ENCODE peak calls at places on chromosomes 1 and 21, in nine cellular contexts. Y is astrocyte, B is uterus, D is heart right ventricle, N is HCT116, G is dorsolateral prefrontal cortex, C is nephron progenitor cell, F is keratinocyte, T is HFFc6. S is an unnamed sample.

GRCh38 chr1:229843627-229844238 is 217.7 kb downstream of the URB2 start:
- DNase-seq in N (peak), T (peak), C (no peak), G (peak), F (no peak), Y (no peak), B (peak), D (peak), S (no peak)

GRCh38 chr1:229894535-229894934 is 172.5 kb upstream of the GALNT2 start:
- DNase-seq in Y (no peak), N (no peak), B (no peak), G (no peak), F (no peak), T (no peak), D (no peak), C (no peak), S (no peak)

GRCh38 chr1:2248854-2249558 is 20.9 kb downstream of the SKI start:
- DNase-seq in D (no peak), F (no peak), Y (no peak), T (no peak), N (no peak), G (no peak), B (no peak), C (no peak), S (no peak)

GRCh38 chr1:15939181-15940109 is 36.5 kb downstream of the ZBTB17 start:
- DNase-seq in G (no peak), D (no peak), F (no peak), B (no peak), T (peak), Y (no peak), N (no peak), C (no peak), S (no peak)

GRCh38 chr1:29650041-29650400 is 413.7 kb downstream of the PTPRU start:
- DNase-seq in B (no peak), Y (no peak), C (no peak), G (no peak), F (no peak), T (no peak), N (no peak), D (no peak), S (no peak)

GRCh38 chr1:160373696-160374095 is 6.8 kb downstream of the NHLH1 start:
- DNase-seq in G (no peak), C (no peak), D (no peak), Y (no peak), B (no peak), F (no peak), T (no peak), N (no peak), S (no peak)

GRCh38 chr1:85623061-85623471 is 42.5 kb downstream of the CCN1 start:
- DNase-seq in D (no peak), F (no peak), C (no peak), N (no peak), Y (peak), G (no peak), B (no peak), T (peak), S (no peak)

GRCh38 chr1:43887748-43888147 is 45.9 kb upstream of the ARTN start:
- DNase-seq in C (no peak), F (no peak), B (no peak), N (no peak), G (no peak), T (no peak), Y (no peak), D (no peak), S (no peak)

GRCh38 chr1:198275598-198275997 is 118.8 kb downstream of the NEK7 start:
- DNase-seq in Y (no peak), N (no peak), F (no peak), D (no peak), G (no peak), C (no peak), T (no peak), B (no peak), S (no peak)

GRCh38 chr1:224894915-224895314 is 34.6 kb upstream of the DNAH14 start:
- DNase-seq in N (peak), B (no peak), D (no peak), T (peak), F (no peak), Y (peak), C (no peak), G (no peak), S (no peak)

GRCh38 chr1:1678581-1679380 is 13.8 kb downstream of the SLC35E2B start:
- DNase-seq in D (no peak), G (no peak), F (no peak), C (no peak), Y (no peak), T (no peak), B (no peak), N (no peak), S (no peak)

GRCh38 chr1:27394925-27395324 is 2.5 kb downstream of the GPR3 start:
- DNase-seq in F (no peak), T (peak), Y (no peak), D (no peak), C (no peak), N (no peak), G (no peak), B (no peak), S (no peak)

GRCh38 chr1:31062867-31063380 is 2.6 kb downstream of the PUM1 start:
- DNase-seq in N (no peak), B (no peak), Y (no peak), G (no peak), C (no peak), D (no peak), T (no peak), F (no peak), S (no peak)

GRCh38 chr1:95614197-95614596 is 380.2 kb downstream of the RWDD3 start:
- DNase-seq in C (no peak), T (no peak), Y (no peak), G (no peak), F (no peak), N (no peak), D (no peak), B (no peak), S (no peak)

GRCh38 chr1:26541816-26542711 is 12.5 kb downstream of the RPS6KA1 start:
- DNase-seq in T (no peak), C (peak), Y (no peak), G (peak), B (peak), F (peak), D (peak), N (no peak), S (no peak)

GRCh38 chr21:28089599-28090421 is 902.9 kb downstream of the LTN1 start:
- DNase-seq in F (no peak), B (no peak), G (no peak), Y (no peak), N (no peak), T (no peak), D (no peak), C (no peak), S (no peak)

GRCh38 chr1:2523191-2523890 is 3.1 kb downstream of the PANK4 start:
- DNase-seq in C (no peak), Y (no peak), T (no peak), G (no peak), B (no peak), N (no peak), D (no peak), F (no peak), S (no peak)

GRCh38 chr1:1779691-1780597 is 1.7 kb upstream of the NADK start:
- DNase-seq in N (no peak), F (no peak), G (no peak), D (peak), T (no peak), B (no peak), C (no peak), Y (peak), S (no peak)

GRCh38 chr1:63868220-63868897 is 94.5 kb downstream of the ROR1 start:
- DNase-seq in N (peak), F (peak), B (peak), T (peak), G (no peak), Y (peak), D (no peak), C (no peak), S (no peak)

GRCh38 chr1:15065736-15066135 is 87.8 kb upstream of the TMEM51 start:
- DNase-seq in N (no peak), C (no peak), B (no peak), G (no peak), Y (no peak), D (no peak), F (no peak), T (no peak), S (no peak)

GRCh38 chr1:22038036-22038435 is 14.5 kb upstream of the CDC42 start:
- DNase-seq in Y (no peak), G (no peak), N (no peak), D (peak), B (no peak), C (no peak), T (no peak), F (no peak), S (no peak)

GRCh38 chr1:58460469-58460868 is 86.1 kb downstream of the OMA1 start:
- DNase-seq in B (no peak), G (no peak), Y (no peak), D (no peak), F (no peak), N (no peak), C (peak), T (peak), S (no peak)

GRCh38 chr1:16048573-16049189 is 5.1 kb downstream of the CLCNKB start:
- DNase-seq in F (no peak), N (no peak), B (peak), Y (peak), C (peak), D (peak), G (no peak), T (no peak), S (peak)

GRCh38 chr1:214427871-214428277 is 123.5 kb downstream of the PTPN14 start:
- DNase-seq in C (no peak), T (peak), N (peak), D (no peak), F (peak), B (no peak), Y (peak), G (no peak), S (no peak)

GRCh38 chr21:15449556-15449955 is 280.2 kb upstream of the USP25 start:
- DNase-seq in F (no peak), N (no peak), C (no peak), T (no peak), G (no peak), D (no peak), B (no peak), Y (no peak), S (no peak)

GRCh38 chr1:84619383-84620093 is 45.3 kb upstream of the CTBS start:
- DNase-seq in G (no peak), D (no peak), B (peak), Y (peak), T (peak), C (no peak), N (peak), F (no peak), S (no peak)

GRCh38 chr21:30193201-30193600 is 22.7 kb downstream of the CLDN8 start:
- DNase-seq in N (no peak), T (no peak), B (no peak), Y (no peak), F (no peak), G (no peak), C (no peak), D (no peak), S (no peak)

GRCh38 chr21:37552496-37553399 is 186.2 kb downstream of the DYRK1A start:
- DNase-seq in Y (no peak), F (no peak), N (no peak), G (no peak), B (no peak), T (no peak), D (peak), C (no peak), S (no peak)

GRCh38 chr1:97943354-97943753 is 22.5 kb upstream of the DPYD start:
- DNase-seq in T (peak), B (no peak), Y (peak), G (no peak), D (no peak), C (no peak), F (no peak), N (no peak), S (no peak)

GRCh38 chr1:156146749-156147405 is 6.5 kb upstream of the SEMA4A start:
- DNase-seq in G (peak), N (no peak), C (no peak), Y (no peak), T (no peak), D (peak), F (no peak), B (no peak), S (no peak)

DNA sequence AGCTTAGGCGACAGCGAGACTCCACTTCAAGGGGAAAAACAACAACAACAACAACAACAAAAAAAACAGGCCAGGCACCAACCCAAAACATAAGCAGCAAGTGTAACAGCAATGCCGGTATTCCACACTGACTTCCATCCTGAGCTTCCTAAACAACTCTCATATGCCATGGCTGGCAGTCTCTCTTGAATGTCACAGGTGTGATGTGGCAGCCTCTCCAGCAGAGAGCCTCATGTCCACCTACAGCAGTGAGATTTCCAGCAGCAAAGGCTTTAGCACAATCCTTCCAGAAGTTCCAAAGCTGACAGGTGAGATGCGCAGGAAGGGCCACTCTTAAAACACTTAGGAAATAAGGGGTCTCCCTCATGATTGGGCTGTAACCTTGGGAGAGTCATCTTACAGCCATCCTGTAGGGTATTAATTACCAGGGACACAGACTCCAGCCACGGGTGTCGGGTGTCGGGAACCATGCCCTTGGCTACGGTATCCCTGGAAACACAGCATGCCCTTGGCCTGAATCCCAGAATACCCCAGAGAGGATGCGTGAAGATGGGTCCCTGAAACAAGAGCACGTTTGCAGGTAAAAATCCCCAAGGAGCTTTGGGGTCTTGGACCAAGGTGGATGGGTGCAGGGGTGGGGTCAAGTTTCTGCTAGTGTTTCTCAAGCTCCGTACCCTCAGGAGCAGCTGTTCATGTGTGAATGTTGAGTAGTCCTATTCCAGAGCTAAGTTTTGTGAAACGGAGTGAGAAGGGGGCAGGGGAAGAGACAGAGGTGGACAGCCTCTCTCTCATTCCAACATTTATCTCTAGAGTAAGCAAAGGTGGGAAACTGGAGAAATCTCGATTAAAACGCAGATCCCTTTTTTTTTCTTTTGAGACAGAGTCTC is 31.4 kb downstream of the CLSTN1 start:
- DNase-seq in N (no peak), T (no peak), G (no peak), B (no peak), D (no peak), Y (peak), F (no peak), C (peak), S (no peak)
- TF ChIP-seq CTCF in N (no peak), T (no peak), G (no peak), B (no peak), D (no peak), Y (no peak), F (no peak), C (no peak), S (peak)

GRCh38 chr1:166489356-166489669 is 322.5 kb upstream of the FAM78B start:
- DNase-seq in D (no peak), C (no peak), B (no peak), T (no peak), N (no peak), G (no peak), Y (no peak), F (no peak), S (no peak)

GRCh38 chr1:166485620-166486019 is 318.8 kb upstream of the FAM78B start:
- DNase-seq in Y (peak), D (no peak), B (no peak), C (no peak), N (no peak), F (no peak), G (no peak), T (peak), S (no peak)

GRCh38 chr1:166484471-166484870 is 317.7 kb upstream of the FAM78B start:
- DNase-seq in D (no peak), C (no peak), T (no peak), F (no peak), G (no peak), Y (no peak), N (no peak), B (no peak), S (no peak)

GRCh38 chr1:166488327-166488726 is 321.5 kb upstream of the FAM78B start:
- DNase-seq in Y (no peak), G (no peak), N (no peak), T (no peak), C (no peak), B (no peak), F (no peak), D (no peak), S (no peak)

DNA sequence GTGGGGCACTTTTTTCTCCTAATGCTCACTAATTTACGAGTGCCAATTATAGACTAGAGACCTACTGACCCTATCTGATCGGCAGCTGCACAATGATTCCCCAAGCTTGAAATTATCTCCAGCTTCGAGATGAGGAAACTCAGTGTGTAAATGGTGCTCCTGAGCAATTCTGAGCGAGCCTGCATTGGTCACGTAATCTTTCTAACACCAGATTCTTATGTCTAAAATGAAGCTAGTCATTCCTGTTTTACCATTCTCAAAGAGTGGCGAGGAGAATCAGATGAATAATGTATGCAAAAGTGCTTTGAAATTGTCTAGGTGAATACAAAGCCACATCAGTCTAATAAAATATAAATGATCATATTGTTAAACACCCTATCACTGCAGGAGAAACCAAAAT is 318.1 kb upstream of the FAM78B start:
- DNase-seq in G (no peak), B (no peak), N (no peak), T (no peak), F (no peak), Y (no peak), D (no peak), C (no peak), S (no peak)
- TF ChIP-seq CTCF in G (no peak), B (no peak), N (no peak), T (no peak), F (no peak), Y (no peak), D (no peak), C (no peak), S (no peak)

DNA sequence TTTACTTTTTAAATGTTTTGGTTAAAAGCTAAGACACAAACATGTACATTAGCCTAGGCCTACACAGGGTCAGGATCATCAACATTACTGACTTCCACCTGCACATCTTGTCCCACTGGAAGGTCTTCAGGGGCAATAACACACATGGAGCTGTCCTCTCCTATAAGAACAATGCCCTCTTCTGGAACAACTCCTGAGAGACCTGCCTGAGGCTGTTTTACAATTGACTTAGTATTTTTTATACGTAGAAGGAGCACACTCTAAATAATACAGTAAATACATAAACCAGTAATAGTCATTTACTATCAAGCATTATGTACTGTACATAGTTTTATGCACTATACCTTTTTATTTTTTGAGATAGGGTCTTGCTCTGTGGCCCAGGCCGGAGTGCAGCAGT is 14.1 kb upstream of the MOB3C start:
- DNase-seq in D (no peak), N (no peak), Y (no peak), T (no peak), B (no peak), C (no peak), F (no peak), G (no peak), S (no peak)
- TF ChIP-seq CTCF in D (no peak), N (no peak), Y (no peak), T (no peak), B (no peak), C (no peak), F (no peak), G (no peak), S (no peak)

GRCh38 chr21:34128124-34128523 is 54.7 kb downstream of the MRPS6 start:
- DNase-seq in Y (no peak), G (no peak), T (no peak), F (no peak), D (no peak), N (no peak), B (peak), C (no peak), S (no peak)

GRCh38 chr21:34129971-34130597 is 56.7 kb downstream of the MRPS6 start:
- DNase-seq in F (no peak), N (no peak), G (no peak), Y (peak), D (no peak), C (no peak), T (peak), B (no peak), S (no peak)

GRCh38 chr21:34130598-34130985 is 57.2 kb downstream of the MRPS6 start:
- DNase-seq in D (no peak), F (no peak), G (no peak), C (no peak), Y (no peak), T (no peak), N (no peak), B (no peak), S (no peak)

GRCh38 chr21:34128674-34129038 is 55.3 kb downstream of the MRPS6 start:
- DNase-seq in B (no peak), F (no peak), Y (no peak), G (no peak), D (no peak), T (no peak), N (no peak), C (no peak), S (no peak)

GRCh38 chr21:34129039-34129891 is 55.9 kb downstream of the MRPS6 start:
- DNase-seq in T (peak), F (no peak), C (peak), Y (peak), D (peak), B (peak), N (no peak), G (no peak), S (no peak)
- TF ChIP-seq CTCF in T (peak), F (peak), C (no peak), Y (peak), D (peak), B (peak), N (no peak), G (peak), S (peak)